ENCODE peak calls at places on chromosomes 5 and 9, in four cellular contexts. R, Z, E and F are unnamed samples.

GRCh38 chr9:88976888-88977257 is 14.4 kb upstream of the S1PR3 start:
- DNase-seq in R (no peak), Z (no peak), E (no peak), F (no peak)

GRCh38 chr9:137666950-137667670 is 48.3 kb downstream of the EHMT1 start:
- DNase-seq in R (no peak), Z (no peak), E (no peak), F (no peak)

GRCh38 chr5:30390095-30390494 is 803.4 kb upstream of the CDH6 start:
- DNase-seq in R (no peak), Z (no peak), E (no peak), F (no peak)

GRCh38 chr9:95627802-95628201 is 111.0 kb upstream of the PTCH1 start:
- DNase-seq in R (peak), Z (no peak), E (no peak), F (no peak)

GRCh38 chr5:15850536-15850935 is 329.1 kb downstream of the MARCHF11 start:
- DNase-seq in R (no peak), Z (no peak), E (no peak), F (no peak)

GRCh38 chr5:10145922-10146321 is 103.8 kb downstream of the ATPSCKMT start:
- DNase-seq in R (peak), Z (peak), E (no peak), F (peak)

GRCh38 chr5:98936948-98937715 is 8.3 kb upstream of the CHD1 start:
- DNase-seq in R (no peak), Z (no peak), E (no peak), F (no peak)

GRCh38 chr9:126696764-126697145 is 83.0 kb downstream of the LMX1B start:
- DNase-seq in R (no peak), Z (no peak), E (no peak), F (no peak)

GRCh38 chr9:4657426-4658159 is 4.5 kb upstream of the PLPP6 start:
- DNase-seq in R (no peak), Z (no peak), E (no peak), F (no peak)

GRCh38 chr9:96453625-96454024 is 3.7 kb downstream of the HABP4 start:
- DNase-seq in R (peak), Z (peak), E (no peak), F (peak)

GRCh38 chr5:80569961-80570786 is at the start of gene ANKRD34B:
- DNase-seq in R (peak), Z (no peak), E (no peak), F (no peak)

GRCh38 chr9:33044677-33045282 is 19.7 kb downstream of the DNAJA1 start:
- DNase-seq in R (no peak), Z (peak), E (no peak), F (no peak)